ENCODE peak calls at places on chromosomes 7 and 10, in four cellular contexts. J is SK-N-SH, R is GM12878, B is HCT116. T is an unnamed sample.
A peak's percentile ranks its signal among the peaks of the same experiment; 100 is the strongest.

GRCh38 chr7:111107989-111108388 is 17.1 kb downstream of the LRRN3 start:
- DNase-seq in J (peak; percentile 21), R (no peak), B (no peak), T (no peak)

GRCh38 chr10:6621536-6621935 is 41.5 kb upstream of the PRKCQ start:
- DNase-seq in B (no peak), R (no peak), J (no peak), T (no peak)

GRCh38 chr10:69361303-69361614 is 55.5 kb downstream of the TACR2 start:
- DNase-seq in B (no peak), J (no peak), R (no peak), T (peak; percentile 57)

GRCh38 chr10:71771821-71772617 is 1.3 kb downstream of the VSIR start:
- DNase-seq in J (no peak), B (peak; percentile 79), R (no peak), T (no peak)

GRCh38 chr10:10038358-10038757 is 979.3 kb upstream of the CELF2 start:
- DNase-seq in J (no peak), R (no peak), B (no peak), T (peak; percentile 13)

GRCh38 chr7:150307904-150308303 is 15.3 kb upstream of the LRRC61 start:
- DNase-seq in B (no peak), R (no peak), J (no peak), T (no peak)

GRCh38 chr10:112792487-112793196 is 157.4 kb upstream of the TCF7L2 start:
- DNase-seq in R (no peak), B (no peak), J (no peak), T (no peak)

GRCh38 chr10:29377333-29377961 is 88.6 kb downstream of the LYZL1 start:
- DNase-seq in J (peak; percentile 55), B (peak; percentile 8), R (no peak), T (peak; percentile 22)

GRCh38 chr7:78090616-78091015 is 292.0 kb downstream of the PHTF2 start:
- DNase-seq in B (no peak), R (no peak), J (no peak), T (no peak)

GRCh38 chr10:129870926-129871660 is 93.0 kb downstream of the EBF3 start:
- DNase-seq in B (no peak), R (no peak), J (peak; percentile 82), T (no peak)

GRCh38 chr10:12586724-12587123 is 237.4 kb downstream of the CAMK1D start:
- DNase-seq in B (no peak), R (no peak), J (no peak), T (no peak)

GRCh38 chr10:1538121-1538520 is 199.2 kb downstream of the ADARB2 start:
- DNase-seq in B (no peak), J (no peak), R (no peak), T (no peak)

GRCh38 chr7:150411606-150412005 is 32.5 kb downstream of the ZNF775 start:
- DNase-seq in B (no peak), J (no peak), R (no peak), T (no peak)

GRCh38 chr10:113335603-113336002 is 217.2 kb upstream of the HABP2 start:
- DNase-seq in B (no peak), R (no peak), J (no peak), T (no peak)

GRCh38 chr7:20574784-20575757 is 40.4 kb upstream of the ABCB5 start:
- DNase-seq in B (no peak), R (no peak), J (peak; percentile 57), T (no peak)

GRCh38 chr7:128031901-128032604 is 816 bp upstream of the LRRC4 start:
- DNase-seq in R (no peak), J (peak; percentile 92), B (no peak), T (no peak)

GRCh38 chr10:100632027-100632426 is 96.3 kb downstream of the HIF1AN start:
- DNase-seq in B (no peak), R (no peak), J (no peak), T (no peak)

GRCh38 chr10:100642295-100642994 is 102.9 kb upstream of the PAX2 start:
- DNase-seq in B (no peak), J (no peak), R (no peak), T (no peak)

GRCh38 chr10:100636848-100637553 is 101.3 kb downstream of the HIF1AN start:
- DNase-seq in J (no peak), B (no peak), R (no peak), T (no peak)

GRCh38 chr10:100634034-100634433 is 98.3 kb downstream of the HIF1AN start:
- DNase-seq in J (no peak), R (no peak), B (no peak), T (peak; percentile 36)

GRCh38 chr10:100637785-100638184 is 102.0 kb downstream of the HIF1AN start:
- DNase-seq in B (peak; percentile 56), R (no peak), J (peak; percentile 87), T (no peak)
- TF ChIP-seq JUND in B (no peak), R (no peak), J (no peak), T (no peak)

DNA sequence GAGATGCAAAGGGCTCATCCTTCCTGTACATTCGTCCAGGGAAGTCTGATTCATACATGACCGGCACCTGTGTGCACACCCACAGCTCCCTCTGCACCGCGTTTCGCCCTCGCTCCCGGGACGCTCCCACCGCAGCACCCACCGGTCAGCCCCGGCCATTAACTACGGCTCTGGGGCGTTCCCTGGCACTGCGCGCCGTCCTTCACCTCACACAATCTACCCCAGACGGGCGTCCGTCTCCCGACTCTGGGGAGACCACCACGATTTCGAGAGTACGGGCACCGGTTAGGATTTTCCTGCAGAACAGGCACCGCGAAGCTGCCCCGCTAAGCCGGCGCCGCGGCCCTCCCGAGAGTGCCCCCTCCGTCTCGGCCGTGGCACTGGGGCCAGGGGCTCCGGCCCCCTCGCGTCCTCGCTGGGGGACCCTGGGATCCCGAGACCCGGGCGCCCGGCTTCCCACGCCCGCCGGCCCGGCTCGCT is 430 bp downstream of the ATE1 start:
- DNase-seq in R (no peak), J (peak; percentile 83), B (peak; percentile 31), T (peak; percentile 30)
- TF ChIP-seq JUND in R (no peak), J (no peak), B (no peak), T (no peak)

DNA sequence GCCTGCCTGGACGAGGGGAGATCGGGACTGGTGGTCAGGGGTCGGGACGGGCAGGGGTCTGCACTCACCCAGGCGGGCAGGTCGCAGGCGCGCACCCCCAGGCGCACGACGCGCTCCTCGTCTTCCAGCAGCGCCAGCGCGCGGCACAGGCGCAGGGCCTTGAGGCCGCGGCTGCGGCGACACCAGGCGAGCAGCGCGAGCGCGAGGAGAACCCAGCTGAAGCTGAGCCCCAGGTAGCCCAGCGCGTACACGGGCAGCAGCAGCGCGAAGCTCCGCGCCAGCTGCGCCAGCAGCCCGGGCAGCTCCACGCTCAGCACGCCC is 328 bp downstream of the ESYT2 start:
- DNase-seq in B (no peak), R (no peak), J (no peak), T (peak; percentile 53)
- TF ChIP-seq JUND in B (no peak), R (no peak), J (no peak), T (no peak)

DNA sequence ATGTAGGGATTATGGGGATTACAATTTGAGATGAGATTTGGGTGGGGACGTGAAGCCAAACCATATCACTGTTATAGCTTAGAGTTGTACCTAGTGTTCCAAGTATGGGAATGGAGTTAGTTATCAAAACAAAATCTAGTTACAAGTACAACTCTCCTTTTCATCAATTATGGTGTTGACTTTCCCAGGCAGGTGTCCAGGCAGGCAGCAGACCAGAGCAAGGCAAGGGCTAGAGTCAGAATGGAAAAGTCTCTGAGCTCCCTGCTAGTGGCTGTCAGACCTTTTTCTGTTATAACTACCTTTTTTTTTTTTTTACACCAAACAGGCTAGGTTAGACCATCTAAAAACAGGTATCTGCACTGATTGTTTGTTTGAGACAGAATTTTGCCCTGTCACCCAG is 29.2 kb downstream of the PTER start:
- DNase-seq in B (no peak), R (no peak), J (no peak), T (no peak)
- TF ChIP-seq JUND in B (no peak), R (no peak), J (no peak), T (no peak)

GRCh38 chr10:121843379-121843778 is 84.5 kb downstream of the ATE1 start:
- DNase-seq in J (no peak), B (no peak), R (no peak), T (no peak)

GRCh38 chr10:121841862-121842261 is 86.0 kb downstream of the ATE1 start:
- DNase-seq in R (no peak), J (no peak), B (no peak), T (no peak)

GRCh38 chr10:121835376-121835775 is 92.5 kb downstream of the ATE1 start:
- DNase-seq in R (no peak), J (no peak), B (no peak), T (no peak)

GRCh38 chr10:121838149-121838548 is 89.7 kb downstream of the ATE1 start:
- DNase-seq in B (no peak), R (no peak), J (no peak), T (no peak)

GRCh38 chr10:121838931-121839330 is 88.9 kb downstream of the ATE1 start:
- DNase-seq in B (no peak), J (no peak), R (no peak), T (no peak)
- TF ChIP-seq JUND in B (no peak), J (no peak), R (no peak), T (no peak)

DNA sequence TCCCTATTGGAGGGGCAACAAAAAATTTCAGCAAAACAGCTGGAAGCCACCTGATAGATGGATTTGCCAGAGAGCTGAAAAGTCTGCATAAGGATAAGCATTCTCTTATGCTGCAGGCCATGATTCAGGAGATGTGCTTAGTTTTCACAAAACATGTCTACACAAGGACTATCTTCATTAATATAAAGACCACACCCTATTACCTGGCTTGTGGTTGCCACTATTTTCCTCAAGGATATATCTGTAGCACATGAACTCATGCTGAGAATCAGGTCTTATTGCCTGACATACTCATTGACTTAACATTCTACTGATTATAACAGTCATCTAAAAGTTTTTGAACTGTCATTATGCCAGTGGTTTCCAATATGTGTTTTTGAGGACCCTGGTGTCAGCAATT is 7.1 kb upstream of the COL17A1 start:
- DNase-seq in R (no peak), J (no peak), B (no peak), T (no peak)
- TF ChIP-seq JUND in R (no peak), J (no peak), B (no peak), T (no peak)

GRCh38 chr7:16803881-16804673 is 722 bp downstream of the AGR2 start:
- DNase-seq in B (no peak), J (no peak), R (no peak), T (no peak)
- TF ChIP-seq JUND in B (no peak), J (no peak), R (no peak), T (peak; percentile 91)

DNA sequence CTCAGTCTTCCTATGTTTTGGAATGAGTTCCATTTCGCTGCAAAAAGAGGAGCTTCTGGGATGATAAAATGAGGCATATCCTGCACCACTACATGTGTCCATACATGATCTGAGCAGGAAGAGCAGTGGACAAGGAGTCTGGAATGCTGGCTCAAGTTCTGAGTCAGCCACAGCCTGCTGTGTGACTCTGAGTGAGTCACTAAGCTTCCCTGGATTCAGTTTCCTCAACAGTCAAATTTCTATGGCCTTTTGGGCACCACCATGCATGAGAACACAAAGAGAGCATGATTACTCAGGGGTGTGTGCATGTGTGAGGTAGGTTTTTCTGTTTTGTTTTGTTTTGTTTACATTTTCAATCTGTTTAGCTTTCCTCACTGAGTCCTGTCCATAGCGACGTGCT is 254.6 kb downstream of the ANKRD30A start:
- DNase-seq in B (no peak), J (no peak), R (no peak), T (no peak)
- TF ChIP-seq JUND in B (no peak), J (no peak), R (no peak), T (no peak)

GRCh38 chr10:4283841-4284610 is 499.0 kb upstream of the KLF6 start:
- DNase-seq in J (no peak), B (no peak), R (no peak), T (no peak)
- TF ChIP-seq JUND in J (no peak), B (no peak), R (no peak), T (no peak)

GRCh38 chr7:25856056-25856780 is 295.8 kb upstream of the NFE2L3 start:
- DNase-seq in R (no peak), J (no peak), B (no peak), T (no peak)
- TF ChIP-seq JUND in R (no peak), J (no peak), B (no peak), T (no peak)

T was measured in T47D.